ENCODE peak calls at places on chromosome 9, in ten cellular contexts. One of them, this sample, is unnamed.

GRCh38 chr9:122562134-122562760 is 9.3 kb downstream of the OR1N2 start:
- DNase-seq in AG04450: no peak
- DNase-seq in Panc1: no peak
- DNase-seq in A549: no peak
- DNase-seq in BJ: no peak
- DNase-seq in transverse colon: no peak
- DNase-seq in tibial nerve: no peak
- DNase-seq in fibroblast of lung: no peak
- DNase-seq in right cardiac atrium: no peak
- DNase-seq in GM23338: peak
- DNase-seq in this sample: no peak

GRCh38 chr9:131008909-131009618 is at the start of gene LAMC3:
- DNase-seq in GM23338: peak
- DNase-seq in Panc1: no peak
- DNase-seq in transverse colon: no peak
- DNase-seq in BJ: no peak
- DNase-seq in right cardiac atrium: no peak
- DNase-seq in tibial nerve: no peak
- DNase-seq in AG04450: no peak
- DNase-seq in A549: peak
- DNase-seq in fibroblast of lung: no peak
- DNase-seq in this sample: no peak

GRCh38 chr9:29806941-29807625 is 2233.8 kb upstream of the C9orf72 start:
- DNase-seq in A549: no peak
- DNase-seq in fibroblast of lung: peak
- DNase-seq in AG04450: no peak
- DNase-seq in BJ: no peak
- DNase-seq in transverse colon: no peak
- DNase-seq in tibial nerve: no peak
- DNase-seq in Panc1: no peak
- DNase-seq in GM23338: peak
- DNase-seq in right cardiac atrium: no peak
- DNase-seq in this sample: peak

GRCh38 chr9:71383308-71383707 is 261.9 kb upstream of the TRPM3 start:
- DNase-seq in Panc1: no peak
- DNase-seq in right cardiac atrium: no peak
- DNase-seq in A549: no peak
- DNase-seq in GM23338: peak
- DNase-seq in tibial nerve: no peak
- DNase-seq in AG04450: no peak
- DNase-seq in fibroblast of lung: no peak
- DNase-seq in BJ: no peak
- DNase-seq in transverse colon: no peak
- DNase-seq in this sample: no peak

GRCh38 chr9:4979224-4979623 is 5.8 kb upstream of the JAK2 start:
- DNase-seq in fibroblast of lung: peak
- DNase-seq in A549: no peak
- DNase-seq in AG04450: peak
- DNase-seq in transverse colon: no peak
- DNase-seq in Panc1: no peak
- DNase-seq in GM23338: no peak
- DNase-seq in tibial nerve: no peak
- DNase-seq in BJ: no peak
- DNase-seq in right cardiac atrium: no peak
- DNase-seq in this sample: no peak

GRCh38 chr9:97803167-97804058 is 49.6 kb upstream of the FOXE1 start:
- DNase-seq in BJ: no peak
- DNase-seq in GM23338: peak
- DNase-seq in A549: peak
- DNase-seq in right cardiac atrium: peak
- DNase-seq in tibial nerve: peak
- DNase-seq in fibroblast of lung: peak
- DNase-seq in transverse colon: peak
- DNase-seq in Panc1: no peak
- DNase-seq in AG04450: no peak
- DNase-seq in this sample: no peak

GRCh38 chr9:2339416-2339815 is 282.2 kb upstream of the VLDLR start:
- DNase-seq in tibial nerve: no peak
- DNase-seq in BJ: no peak
- DNase-seq in right cardiac atrium: no peak
- DNase-seq in fibroblast of lung: no peak
- DNase-seq in Panc1: no peak
- DNase-seq in A549: no peak
- DNase-seq in GM23338: no peak
- DNase-seq in transverse colon: no peak
- DNase-seq in AG04450: no peak
- DNase-seq in this sample: no peak

GRCh38 chr9:68533678-68534077 is 7.0 kb downstream of the TMEM252 start:
- DNase-seq in tibial nerve: no peak
- DNase-seq in GM23338: no peak
- DNase-seq in Panc1: no peak
- DNase-seq in transverse colon: no peak
- DNase-seq in AG04450: no peak
- DNase-seq in fibroblast of lung: no peak
- DNase-seq in right cardiac atrium: no peak
- DNase-seq in A549: no peak
- DNase-seq in BJ: no peak
- DNase-seq in this sample: peak

GRCh38 chr9:70412678-70413426 is 1.6 kb downstream of the KLF9 start:
- DNase-seq in fibroblast of lung: peak
- DNase-seq in BJ: no peak
- DNase-seq in A549: peak
- DNase-seq in Panc1: no peak
- DNase-seq in AG04450: no peak
- DNase-seq in tibial nerve: peak
- DNase-seq in right cardiac atrium: peak
- DNase-seq in GM23338: peak
- DNase-seq in transverse colon: peak
- DNase-seq in this sample: no peak

GRCh38 chr9:103789686-103790085 is 304.4 kb upstream of the SMC2 start:
- DNase-seq in AG04450: no peak
- DNase-seq in transverse colon: no peak
- DNase-seq in Panc1: no peak
- DNase-seq in right cardiac atrium: no peak
- DNase-seq in GM23338: peak
- DNase-seq in tibial nerve: no peak
- DNase-seq in BJ: no peak
- DNase-seq in A549: no peak
- DNase-seq in fibroblast of lung: no peak
- DNase-seq in this sample: no peak

GRCh38 chr9:137582286-137582860 is 3.6 kb upstream of the DPH7 start:
- DNase-seq in A549: no peak
- DNase-seq in right cardiac atrium: peak
- DNase-seq in fibroblast of lung: no peak
- DNase-seq in BJ: no peak
- DNase-seq in tibial nerve: no peak
- DNase-seq in GM23338: peak
- DNase-seq in Panc1: no peak
- DNase-seq in AG04450: no peak
- DNase-seq in transverse colon: no peak
- DNase-seq in this sample: no peak

GRCh38 chr9:124818431-124819281 is 34.6 kb upstream of the WDR38 start:
- DNase-seq in A549: no peak
- DNase-seq in GM23338: peak
- DNase-seq in right cardiac atrium: no peak
- DNase-seq in tibial nerve: no peak
- DNase-seq in AG04450: no peak
- DNase-seq in BJ: no peak
- DNase-seq in transverse colon: no peak
- DNase-seq in fibroblast of lung: peak
- DNase-seq in Panc1: no peak
- DNase-seq in this sample: no peak

GRCh38 chr9:128203024-128203841 is at the start of gene DNM1:
- DNase-seq in tibial nerve: no peak
- DNase-seq in A549: peak
- DNase-seq in right cardiac atrium: peak
- DNase-seq in AG04450: no peak
- DNase-seq in fibroblast of lung: peak
- DNase-seq in transverse colon: peak
- DNase-seq in GM23338: peak
- DNase-seq in BJ: no peak
- DNase-seq in Panc1: no peak
- DNase-seq in this sample: no peak

DNA sequence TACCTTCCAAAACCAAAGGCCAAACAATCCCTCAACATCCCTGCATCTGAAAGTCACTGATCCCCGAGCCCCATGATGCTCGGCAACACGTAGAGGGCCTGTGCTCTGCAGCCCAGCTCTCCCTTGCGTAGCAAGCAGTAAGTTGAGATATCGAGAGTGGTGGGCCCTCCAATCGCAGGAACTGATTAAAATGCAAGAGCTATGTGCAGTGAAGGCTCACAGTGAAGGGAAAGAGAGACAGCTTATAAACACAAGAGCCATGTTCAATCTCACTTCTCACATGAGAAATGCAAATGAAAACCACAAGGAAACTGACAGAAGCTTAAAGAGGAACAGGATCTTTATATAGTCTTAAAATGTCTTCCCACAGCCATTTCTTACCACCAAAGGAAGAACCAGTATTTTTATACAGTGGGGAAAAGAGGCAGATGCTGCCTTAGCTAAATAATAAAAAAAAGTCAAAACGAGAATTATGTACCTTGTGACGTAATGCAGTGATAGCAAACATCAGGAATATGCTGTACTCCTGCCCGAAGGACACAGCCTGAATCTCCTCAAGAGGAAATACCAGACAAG is 24.6 kb downstream of the TTF1 start:
- DNase-seq in fibroblast of lung: no peak
- DNase-seq in BJ: no peak
- DNase-seq in transverse colon: no peak
- DNase-seq in A549: no peak
- DNase-seq in tibial nerve: no peak
- DNase-seq in right cardiac atrium: no peak
- DNase-seq in AG04450: no peak
- DNase-seq in Panc1: no peak
- DNase-seq in GM23338: no peak
- DNase-seq in this sample: no peak
- H3K4me3 ChIP-seq in fibroblast of lung: no peak
- H3K4me3 ChIP-seq in BJ: no peak
- H3K4me3 ChIP-seq in transverse colon: no peak
- H3K4me3 ChIP-seq in A549: no peak
- H3K4me3 ChIP-seq in tibial nerve: no peak
- H3K4me3 ChIP-seq in right cardiac atrium: no peak
- H3K4me3 ChIP-seq in AG04450: no peak
- H3K4me3 ChIP-seq in Panc1: no peak
- H3K4me3 ChIP-seq in GM23338: no peak
- H3K4me3 ChIP-seq in this sample: no peak

DNA sequence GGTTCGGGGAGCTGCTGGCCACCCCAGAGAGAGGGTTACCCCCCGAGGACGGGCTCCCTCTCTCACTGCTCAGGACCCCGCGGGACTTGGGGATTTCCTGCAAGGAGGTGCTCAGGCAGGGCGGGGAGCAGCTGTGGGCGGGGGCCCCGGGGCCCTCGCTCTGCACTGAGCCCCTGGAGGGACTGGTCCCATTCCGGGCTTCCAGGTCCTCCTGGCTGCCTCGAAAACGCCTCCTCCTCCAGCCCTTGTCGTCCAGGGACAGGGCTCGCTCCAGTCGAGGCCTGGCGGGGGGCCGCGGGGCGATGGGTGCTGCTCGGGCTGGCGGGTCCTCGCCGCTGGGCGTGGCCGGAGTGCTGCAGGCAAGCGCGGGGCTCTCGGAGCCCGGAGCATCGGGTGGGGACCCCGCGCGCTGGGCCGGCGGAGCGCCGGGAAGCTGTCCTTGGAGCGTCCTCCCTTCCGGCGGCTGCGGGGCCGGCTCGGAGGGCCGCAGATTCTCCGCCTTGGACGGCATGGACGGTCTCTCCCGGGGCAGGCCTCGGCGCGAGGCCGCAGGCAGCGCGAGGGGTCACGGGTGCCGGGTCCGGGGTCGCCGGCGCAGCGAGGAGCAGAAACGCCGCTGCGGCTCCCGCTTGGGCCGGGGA is 616 bp downstream of the INPP5E start:
- DNase-seq in A549: peak
- DNase-seq in right cardiac atrium: peak
- DNase-seq in GM23338: peak
- DNase-seq in Panc1: no peak
- DNase-seq in AG04450: no peak
- DNase-seq in BJ: no peak
- DNase-seq in fibroblast of lung: peak
- DNase-seq in transverse colon: peak
- DNase-seq in tibial nerve: no peak
- DNase-seq in this sample: no peak
- H3K4me3 ChIP-seq in A549: peak
- H3K4me3 ChIP-seq in right cardiac atrium: peak
- H3K4me3 ChIP-seq in GM23338: peak
- H3K4me3 ChIP-seq in Panc1: peak
- H3K4me3 ChIP-seq in AG04450: peak
- H3K4me3 ChIP-seq in BJ: peak
- H3K4me3 ChIP-seq in fibroblast of lung: peak
- H3K4me3 ChIP-seq in transverse colon: peak
- H3K4me3 ChIP-seq in tibial nerve: peak
- H3K4me3 ChIP-seq in this sample: peak

DNA sequence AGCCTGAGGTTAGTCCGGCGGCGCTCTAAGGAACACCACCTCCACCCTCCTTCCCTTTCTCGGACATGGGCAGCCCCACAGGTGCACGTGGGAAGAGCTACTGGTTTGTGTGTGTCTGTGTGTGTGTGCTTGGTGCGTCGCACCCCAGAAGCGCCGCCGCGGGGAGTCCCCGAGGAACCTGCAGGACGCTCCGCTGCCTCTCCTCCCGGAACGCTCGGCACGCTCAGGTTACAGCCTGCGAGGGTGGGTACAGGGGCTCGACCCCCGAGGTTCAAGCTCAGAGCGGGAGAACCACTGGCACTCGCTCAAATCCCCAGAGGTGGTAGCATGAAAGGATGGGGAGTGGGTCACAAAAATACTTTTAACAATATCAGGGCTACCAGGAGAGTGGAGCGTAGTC is 2.0 kb downstream of the ASTN2 start:
- DNase-seq in fibroblast of lung: no peak
- DNase-seq in tibial nerve: no peak
- DNase-seq in AG04450: no peak
- DNase-seq in Panc1: no peak
- DNase-seq in transverse colon: no peak
- DNase-seq in right cardiac atrium: peak
- DNase-seq in GM23338: peak
- DNase-seq in A549: no peak
- DNase-seq in BJ: no peak
- DNase-seq in this sample: no peak
- H3K4me3 ChIP-seq in fibroblast of lung: no peak
- H3K4me3 ChIP-seq in tibial nerve: peak
- H3K4me3 ChIP-seq in AG04450: no peak
- H3K4me3 ChIP-seq in Panc1: no peak
- H3K4me3 ChIP-seq in transverse colon: no peak
- H3K4me3 ChIP-seq in right cardiac atrium: peak
- H3K4me3 ChIP-seq in GM23338: peak
- H3K4me3 ChIP-seq in A549: peak
- H3K4me3 ChIP-seq in BJ: no peak
- H3K4me3 ChIP-seq in this sample: no peak

DNA sequence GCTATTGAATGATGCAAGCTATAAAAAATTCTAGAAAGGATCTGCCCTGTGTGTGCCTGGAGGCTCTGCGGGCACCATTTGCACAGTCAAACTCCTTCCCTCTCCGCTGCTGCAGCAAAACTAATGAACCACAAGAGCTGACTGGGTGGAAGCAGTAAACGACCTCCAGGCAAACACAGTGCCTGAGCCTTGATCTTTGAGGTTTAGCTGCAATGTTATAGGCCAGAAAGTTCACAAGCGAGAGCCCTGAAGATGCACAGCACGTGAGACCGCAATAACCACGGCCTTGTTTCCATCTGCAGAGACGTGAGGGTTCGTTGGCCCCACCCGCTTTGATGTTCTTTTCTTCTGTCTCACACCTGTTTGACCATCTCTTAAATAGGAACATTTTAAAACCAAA is 69.2 kb upstream of the S1PR3 start:
- DNase-seq in transverse colon: peak
- DNase-seq in BJ: no peak
- DNase-seq in Panc1: no peak
- DNase-seq in A549: no peak
- DNase-seq in right cardiac atrium: no peak
- DNase-seq in GM23338: no peak
- DNase-seq in tibial nerve: no peak
- DNase-seq in fibroblast of lung: no peak
- DNase-seq in AG04450: no peak
- DNase-seq in this sample: no peak
- H3K4me3 ChIP-seq in transverse colon: no peak
- H3K4me3 ChIP-seq in BJ: no peak
- H3K4me3 ChIP-seq in Panc1: no peak
- H3K4me3 ChIP-seq in A549: no peak
- H3K4me3 ChIP-seq in right cardiac atrium: no peak
- H3K4me3 ChIP-seq in GM23338: no peak
- H3K4me3 ChIP-seq in tibial nerve: no peak
- H3K4me3 ChIP-seq in fibroblast of lung: no peak
- H3K4me3 ChIP-seq in AG04450: no peak
- H3K4me3 ChIP-seq in this sample: no peak

This sample was measured in epithelial cell of proximal tubule.